ENCODE peak calls at places on chromosomes 12 and 14, in nine cellular contexts. S is endodermal cell; F is bronchial epithelial cell; C is GM12865; O is foreskin fibroblast; W is CD8-positive, alpha-beta memory T cell; A is spleen; N is WERI-Rb-1; R is A549. T is an unnamed sample.

GRCh38 chr12:71799105-71799504 is 40.5 kb upstream of the TBC1D15 start:
- DNase-seq in O (peak), A (no peak), N (no peak), S (peak), C (no peak), F (peak), W (no peak), R (no peak), T (no peak)

GRCh38 chr14:104650057-104650980 is 39.1 kb upstream of the INF2 start:
- DNase-seq in C (peak), R (peak), O (peak), W (peak), S (peak), A (peak), N (peak), F (peak), T (peak)

GRCh38 chr14:52949711-52950409 is 990 bp downstream of the FERMT2 start:
- DNase-seq in N (no peak), S (no peak), O (peak), A (no peak), C (no peak), R (peak), F (peak), W (no peak), T (no peak)

GRCh38 chr12:54398995-54399793 is 14.7 kb upstream of the ZNF385A start:
- DNase-seq in W (peak), S (peak), F (peak), O (peak), R (peak), N (peak), C (peak), A (peak), T (peak)

GRCh38 chr14:103207404-103208072 is 84.3 kb downstream of the TNFAIP2 start:
- DNase-seq in R (no peak), W (no peak), F (no peak), O (peak), S (peak), C (no peak), N (no peak), A (no peak), T (no peak)

GRCh38 chr12:117380083-117380482 is 18.7 kb upstream of the NOS1 start:
- DNase-seq in R (peak), C (no peak), A (no peak), W (no peak), N (no peak), F (no peak), O (no peak), S (no peak), T (peak)

GRCh38 chr14:23539867-23540469 is 11.6 kb downstream of the ZFHX2 start:
- DNase-seq in C (no peak), A (peak), N (no peak), W (no peak), S (no peak), F (no peak), O (no peak), R (no peak), T (no peak)

GRCh38 chr14:100155049-100155621 is 4.3 kb downstream of the DEGS2 start:
- DNase-seq in F (peak), O (peak), S (peak), N (peak), W (no peak), C (no peak), A (no peak), R (peak), T (no peak)

GRCh38 chr12:132899033-132899432 is 11.6 kb upstream of the CHFR start:
- DNase-seq in N (no peak), W (no peak), A (no peak), S (peak), C (no peak), O (peak), R (no peak), F (peak), T (no peak)

GRCh38 chr14:74400919-74401503 is 25.0 kb downstream of the SYNDIG1L start:
- DNase-seq in O (no peak), C (no peak), A (no peak), R (no peak), F (no peak), N (no peak), S (peak), W (no peak), T (no peak)

GRCh38 chr12:95942106-95942531 is 295 bp downstream of the CCDC38 start:
- DNase-seq in R (no peak), A (no peak), O (no peak), N (no peak), S (peak), F (no peak), W (no peak), C (peak), T (no peak)

GRCh38 chr12:31471823-31472222 is 119.1 kb downstream of the DENND5B start:
- DNase-seq in N (no peak), C (no peak), A (no peak), S (no peak), W (no peak), F (peak), O (peak), R (no peak), T (peak)

GRCh38 chr12:45268672-45269406 is 52.9 kb downstream of the ANO6 start:
- DNase-seq in S (peak), C (peak), A (no peak), N (peak), R (peak), F (peak), O (peak), W (no peak), T (peak)

GRCh38 chr14:36738269-36738668 is 76.6 kb downstream of the PAX9 start:
- DNase-seq in O (no peak), N (no peak), S (no peak), W (no peak), A (no peak), C (no peak), F (no peak), R (no peak), T (no peak)

GRCh38 chr14:56339855-56340701 is 221.9 kb downstream of the PELI2 start:
- DNase-seq in S (peak), F (peak), A (peak), W (peak), R (peak), N (peak), C (peak), O (peak), T (peak)

GRCh38 chr14:54627718-54628345 is 60.9 kb downstream of the SAMD4A start:
- DNase-seq in W (peak), O (peak), C (peak), R (no peak), N (no peak), F (no peak), S (no peak), A (peak), T (peak)

GRCh38 chr12:108190529-108190928 is 61.4 kb downstream of the WSCD2 start:
- DNase-seq in C (no peak), O (no peak), S (no peak), F (no peak), N (no peak), A (no peak), W (no peak), R (no peak), T (no peak)

GRCh38 chr12:121894633-121895032 is 6.0 kb downstream of the PSMD9 start:
- DNase-seq in C (peak), A (no peak), S (peak), F (no peak), O (peak), W (no peak), N (peak), R (peak), T (peak)

GRCh38 chr12:69933115-69933552 is 108.1 kb downstream of the MYRFL start:
- DNase-seq in N (no peak), O (no peak), R (no peak), F (no peak), S (peak), W (no peak), A (no peak), C (peak), T (no peak)

GRCh38 chr12:130073721-130074120 is 88.5 kb upstream of the FZD10 start:
- DNase-seq in N (no peak), F (peak), A (no peak), O (no peak), W (no peak), R (no peak), C (no peak), S (no peak), T (no peak)

GRCh38 chr12:21001778-21002177 is 129.2 kb upstream of the SLCO1B1 start:
- DNase-seq in F (no peak), O (no peak), C (no peak), R (no peak), S (peak), A (no peak), N (no peak), W (no peak), T (no peak)

GRCh38 chr12:96578526-96579125 is 89.2 kb downstream of the CFAP54 start:
- DNase-seq in S (no peak), O (peak), C (peak), N (no peak), A (no peak), R (peak), F (peak), W (no peak), T (peak)

GRCh38 chr14:56196274-56196673 is 78.1 kb downstream of the PELI2 start:
- DNase-seq in N (no peak), A (no peak), F (no peak), R (no peak), S (no peak), O (peak), W (no peak), C (no peak), T (no peak)

GRCh38 chr12:63821781-63822251 is 22.7 kb upstream of the SRGAP1 start:
- DNase-seq in A (no peak), F (no peak), S (no peak), N (no peak), W (no peak), O (peak), R (no peak), C (no peak), T (no peak)

GRCh38 chr14:90539996-90540395 is 143.2 kb downstream of the CALM1 start:
- DNase-seq in W (no peak), S (no peak), O (no peak), A (peak), C (no peak), N (no peak), F (no peak), R (no peak), T (no peak)

GRCh38 chr14:100822921-100823320 is 3.0 kb upstream of the MEG3 start:
- DNase-seq in O (peak), A (no peak), F (no peak), C (no peak), N (no peak), R (no peak), S (no peak), W (no peak), T (no peak)

GRCh38 chr12:24948816-24949722 is at the start of gene BCAT1:
- DNase-seq in R (peak), F (no peak), O (peak), N (peak), S (peak), A (peak), W (no peak), C (peak), T (peak)

GRCh38 chr14:76603713-76604112 is 157.6 kb upstream of the VASH1 start:
- DNase-seq in C (no peak), R (no peak), N (no peak), O (no peak), A (no peak), S (no peak), W (no peak), F (no peak), T (no peak)

GRCh38 chr14:55438066-55438683 is 2.2 kb downstream of the TBPL2 start:
- DNase-seq in C (peak), O (peak), R (peak), S (peak), W (no peak), A (no peak), N (peak), F (peak), T (peak)

GRCh38 chr14:99644723-99645544 is at the start of gene HHIPL1:
- DNase-seq in F (no peak), A (no peak), C (no peak), N (no peak), O (peak), S (peak), R (no peak), W (no peak), T (no peak)

GRCh38 chr12:65324551-65324950 is 46.1 kb downstream of the MSRB3 start:
- DNase-seq in W (no peak), C (no peak), R (no peak), N (no peak), O (peak), S (no peak), A (no peak), F (no peak), T (no peak)

GRCh38 chr12:122793685-122794106 is 19.3 kb downstream of the CCDC62 start:
- DNase-seq in F (peak), O (peak), S (peak), N (peak), W (no peak), A (no peak), R (peak), C (peak), T (peak)

GRCh38 chr14:67856806-67857205 is 37.2 kb downstream of the RAD51B start:
- DNase-seq in W (no peak), R (no peak), O (no peak), F (no peak), A (no peak), S (no peak), C (no peak), N (no peak), T (no peak)

GRCh38 chr12:54370218-54370730 is 6.0 kb upstream of the GPR84 start:
- DNase-seq in W (peak), S (peak), O (peak), A (peak), N (peak), C (peak), F (peak), R (peak), T (no peak)

GRCh38 chr12:70002097-70002911 is 177.3 kb downstream of the MYRFL start:
- DNase-seq in C (no peak), F (no peak), A (no peak), W (no peak), S (no peak), R (no peak), N (no peak), O (no peak), T (no peak)

GRCh38 chr14:93246534-93246933 is 39.5 kb downstream of the UBR7 start:
- DNase-seq in O (no peak), F (no peak), R (no peak), W (no peak), S (no peak), C (no peak), N (no peak), A (no peak), T (no peak)

GRCh38 chr14:38074091-38074490 is 133.6 kb upstream of the SSTR1 start:
- DNase-seq in F (no peak), C (no peak), R (no peak), O (no peak), S (no peak), A (no peak), N (no peak), W (no peak), T (no peak)

DNA sequence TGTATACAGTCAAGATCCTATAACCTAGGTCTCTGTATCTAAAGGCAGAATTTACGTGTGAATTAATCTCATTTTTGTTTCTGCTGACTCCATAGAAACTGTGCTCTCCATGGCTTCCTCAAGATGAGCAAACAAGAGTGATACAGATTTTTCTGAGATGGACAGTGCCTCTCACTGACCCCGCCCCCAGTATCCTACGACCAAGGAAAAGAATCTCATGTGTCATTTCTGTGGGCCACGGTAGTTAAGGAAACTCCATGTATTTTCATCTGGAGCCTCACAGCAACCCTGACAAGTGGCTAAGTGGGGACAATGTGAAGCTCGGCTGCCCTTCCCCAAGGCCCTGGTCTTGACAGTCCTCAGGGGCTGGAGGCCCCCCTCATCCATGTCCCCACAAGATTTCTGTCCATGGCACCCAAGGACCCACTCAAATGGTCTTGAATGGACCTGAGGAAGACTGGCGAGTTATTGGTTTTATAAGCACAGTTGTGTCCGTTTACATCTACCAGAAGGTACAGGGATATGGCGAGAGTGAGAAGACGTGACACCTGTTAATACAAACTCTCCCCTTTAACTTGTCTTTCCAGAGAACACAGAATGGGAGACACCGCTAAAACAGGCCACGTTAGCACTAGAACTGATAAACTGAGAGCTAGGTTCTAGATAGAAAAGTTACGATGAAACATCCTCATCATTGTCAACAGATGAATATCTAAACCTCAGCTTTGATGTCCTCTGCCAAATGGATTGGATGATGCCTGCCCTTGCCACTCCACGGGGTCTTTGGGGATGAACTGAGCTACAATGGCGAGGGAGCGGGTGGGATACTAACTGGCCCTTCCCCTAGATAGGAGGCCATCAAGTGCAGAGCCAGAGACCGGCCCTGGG is 108.4 kb upstream of the EGLN3 start:
- DNase-seq in O (no peak), A (no peak), N (no peak), R (peak), C (no peak), F (no peak), S (no peak), W (no peak), T (no peak)
- H3K4me3 ChIP-seq in O (peak), A (peak), N (peak), R (peak), C (peak), F (peak), S (peak), W (peak), T (no peak)

DNA sequence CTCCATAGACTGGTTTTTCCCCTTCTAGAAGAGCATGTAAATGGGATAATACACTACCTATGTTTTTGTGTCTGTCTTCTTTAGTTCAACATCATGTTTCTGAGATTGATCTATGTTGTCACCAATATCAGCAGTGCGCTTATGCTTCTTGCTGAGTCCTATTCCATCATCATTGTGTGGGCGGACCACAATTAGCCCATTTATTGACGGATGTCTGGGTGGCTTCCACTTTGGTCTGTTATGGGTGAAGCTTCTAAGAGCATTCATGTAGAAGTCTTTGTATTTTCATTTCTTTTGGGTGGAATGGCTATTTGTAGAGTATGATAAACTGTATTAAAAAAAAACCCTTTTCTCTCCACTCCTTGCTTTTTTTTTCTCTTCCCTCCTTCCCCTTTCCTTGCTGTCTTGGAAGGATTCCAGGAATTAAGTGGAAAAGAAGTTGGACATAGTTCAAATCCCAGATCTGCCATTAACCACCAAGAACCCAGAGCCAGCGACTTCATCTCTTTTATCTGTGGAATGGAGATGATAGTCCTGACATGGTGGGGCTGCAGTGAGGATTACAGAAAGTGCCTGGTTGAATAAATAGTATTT is 7.0 kb upstream of the SERPINA1 start:
- DNase-seq in O (no peak), N (no peak), F (no peak), S (no peak), A (no peak), C (no peak), W (no peak), R (no peak), T (no peak)
- H3K4me3 ChIP-seq in O (no peak), N (no peak), F (no peak), S (no peak), A (no peak), C (no peak), W (no peak), R (no peak), T (no peak)

DNA sequence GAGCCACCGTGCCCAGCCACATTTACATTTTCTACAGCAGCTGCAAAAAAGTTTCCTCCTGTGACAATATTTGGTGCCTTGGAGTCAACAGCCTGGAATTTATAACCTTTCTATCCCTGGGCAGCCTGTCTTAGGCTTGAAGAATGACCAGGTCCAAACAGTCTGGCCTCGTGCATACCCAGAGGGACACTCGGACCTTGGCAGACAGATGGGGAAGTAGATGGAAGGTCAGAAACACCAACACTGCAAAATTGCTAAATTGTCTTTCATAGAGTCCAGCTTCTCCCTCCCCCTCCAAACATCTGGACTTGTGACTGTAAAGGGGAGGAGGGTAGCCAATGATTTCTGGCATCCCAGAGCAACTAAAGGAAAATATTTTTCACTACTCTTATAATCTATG is 79.1 kb downstream of the FOXN3 start:
- DNase-seq in C (no peak), W (no peak), R (no peak), A (no peak), N (no peak), S (no peak), F (no peak), O (peak), T (no peak)
- H3K4me3 ChIP-seq in C (no peak), W (no peak), R (no peak), A (no peak), N (no peak), S (no peak), F (no peak), O (no peak), T (no peak)

GRCh38 chr14:65204056-65204455 is 101.7 kb upstream of the MAX start:
- DNase-seq in S (no peak), C (no peak), R (no peak), F (no peak), W (no peak), N (no peak), A (no peak), O (no peak), T (no peak)

GRCh38 chr14:65206078-65206447 is 103.7 kb upstream of the MAX start:
- DNase-seq in C (no peak), O (no peak), W (no peak), A (no peak), F (no peak), N (no peak), S (no peak), R (no peak), T (peak)

GRCh38 chr14:65208548-65208947 is 106.2 kb upstream of the MAX start:
- DNase-seq in F (no peak), O (no peak), S (no peak), R (no peak), W (no peak), A (no peak), N (no peak), C (no peak), T (no peak)

GRCh38 chr14:65203574-65203973 is 101.3 kb upstream of the MAX start:
- DNase-seq in A (no peak), F (no peak), R (no peak), O (no peak), W (no peak), S (no peak), N (no peak), C (no peak), T (no peak)

DNA sequence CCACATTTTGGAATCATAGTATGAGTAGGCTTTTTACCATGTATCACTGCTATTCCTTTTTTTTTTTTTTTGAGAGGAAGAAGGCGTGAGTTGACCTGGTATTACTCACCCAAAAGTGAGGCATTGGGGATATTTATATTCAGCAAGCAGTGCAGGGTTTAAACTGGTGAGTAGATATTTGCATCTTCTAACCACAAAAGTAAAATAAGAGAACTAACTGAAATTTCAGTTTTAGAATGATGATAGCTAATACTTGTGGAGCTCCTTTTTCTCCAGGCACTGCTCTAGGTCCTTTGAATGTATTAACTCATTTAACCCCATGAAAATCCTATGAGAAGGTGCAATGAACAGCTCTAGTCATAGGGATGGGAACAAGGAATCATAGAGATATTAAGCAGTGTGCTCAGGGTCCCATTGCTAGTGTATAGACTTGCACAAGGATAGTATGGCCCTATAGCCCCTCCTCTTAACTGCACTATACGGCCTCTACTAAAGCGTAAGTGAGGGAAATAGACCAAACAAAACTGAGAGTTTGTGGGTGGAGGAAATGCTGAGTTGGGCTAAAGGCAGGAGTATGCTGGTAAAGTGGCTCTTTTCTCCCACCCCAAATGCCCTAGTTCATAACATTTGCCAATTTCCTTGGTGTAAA is 104.3 kb upstream of the MAX start:
- DNase-seq in A (no peak), R (no peak), S (no peak), W (no peak), O (peak), N (no peak), F (peak), C (peak), T (peak)
- H3K4me3 ChIP-seq in A (no peak), R (no peak), S (no peak), W (peak), O (no peak), N (no peak), F (no peak), C (peak), T (no peak)